ENCODE peak calls at places on chromosomes 7 and 10, in five cellular contexts. R is EH; C is fibroblast of lung; H is stimulated activated CD8-positive, alpha-beta memory T cell treated with anti-CD3 and anti-CD28 coated beads, Interleukin-2, amount 100 ng/mL, for 1 hour; O is T-helper 17 cell. Q is an unnamed sample.

GRCh38 chr10:101055416-101055815 is 6.4 kb upstream of the KAZALD1 start:
- DNase-seq in R (no peak), C (no peak), H (no peak), O (no peak), Q (no peak)

GRCh38 chr7:100407285-100408180 is 21.0 kb downstream of the ZCWPW1 start:
- DNase-seq in R (peak), C (peak), H (no peak), O (no peak), Q (peak)

GRCh38 chr10:102009801-102010425 is 46.1 kb downstream of the ARMH3 start:
- DNase-seq in R (peak), C (peak), H (no peak), O (peak), Q (peak)

GRCh38 chr10:46106410-46107255 is 60.6 kb upstream of the MSMB start:
- DNase-seq in R (peak), C (peak), H (no peak), O (no peak), Q (peak)

GRCh38 chr10:103814626-103815370 is 40.6 kb downstream of the SH3PXD2A start:
- DNase-seq in R (peak), C (no peak), H (no peak), O (no peak), Q (no peak)

GRCh38 chr10:31317652-31318381 is 1.2 kb upstream of the ZEB1 start:
- DNase-seq in R (no peak), C (no peak), H (no peak), O (peak), Q (no peak)

GRCh38 chr7:120554960-120555571 is 282.1 kb downstream of the KCND2 start:
- DNase-seq in R (no peak), C (peak), H (no peak), O (no peak), Q (peak)

GRCh38 chr10:94023909-94024308 is 30.2 kb downstream of the PLCE1 start:
- DNase-seq in R (no peak), C (peak), H (no peak), O (no peak), Q (no peak)